ENCODE peak calls at places on chromosome 15, in seven cellular contexts. X, H, Y, C, A, S and M are unnamed samples.

GRCh38 chr15:33211409-33211808 is 16.9 kb upstream of the FMN1 start:
- DNase-seq in H (no peak), Y (no peak), S (no peak), A (no peak), X (no peak), C (no peak), M (no peak)

GRCh38 chr15:40087991-40088928 is 20.4 kb downstream of the BMF start:
- DNase-seq in S (no peak), A (peak), Y (no peak), X (peak), H (no peak), C (no peak), M (no peak)

GRCh38 chr15:65939901-65940617 is 70.8 kb downstream of the RAB11A start:
- DNase-seq in C (no peak), Y (no peak), A (no peak), H (no peak), X (no peak), S (peak), M (no peak)

GRCh38 chr15:47366884-47367283 is 350.4 kb upstream of the SEMA6D start:
- DNase-seq in Y (no peak), X (no peak), C (no peak), H (no peak), S (no peak), A (no peak), M (no peak)

GRCh38 chr15:69225355-69226027 is 65.1 kb downstream of the GLCE start:
- DNase-seq in H (no peak), C (no peak), A (no peak), S (peak), Y (no peak), X (no peak), M (no peak)

GRCh38 chr15:41820791-41821423 is 7.0 kb upstream of the JMJD7 start:
- DNase-seq in H (no peak), Y (no peak), C (peak), X (no peak), S (no peak), A (no peak), M (no peak)

GRCh38 chr15:73293773-73294172 is 75.0 kb downstream of the HCN4 start:
- DNase-seq in H (no peak), X (peak), C (no peak), S (no peak), A (no peak), Y (no peak), M (no peak)

GRCh38 chr15:57321973-57322601 is 54.2 kb upstream of the CGNL1 start:
- DNase-seq in H (no peak), S (no peak), C (no peak), Y (no peak), A (no peak), X (no peak), M (no peak)

GRCh38 chr15:93829115-93829849 is 402.1 kb upstream of the MCTP2 start:
- DNase-seq in S (peak), A (no peak), Y (no peak), H (no peak), C (no peak), X (peak), M (no peak)

GRCh38 chr15:77921664-77922063 is 155.8 kb downstream of the TBC1D2B start:
- DNase-seq in C (no peak), H (no peak), S (no peak), A (no peak), Y (no peak), X (no peak), M (no peak)

GRCh38 chr15:79403501-79403900 is 28.6 kb upstream of the MINAR1 start:
- DNase-seq in Y (no peak), A (no peak), C (no peak), S (no peak), X (no peak), H (no peak), M (no peak)

GRCh38 chr15:92883643-92884458 is 16.3 kb upstream of the CHD2 start:
- DNase-seq in S (no peak), H (no peak), X (no peak), A (no peak), C (peak), Y (no peak), M (no peak)

GRCh38 chr15:82855286-82856092 is 46.1 kb downstream of the WHAMM start:
- DNase-seq in X (no peak), C (no peak), Y (no peak), H (no peak), S (no peak), A (no peak), M (no peak)

GRCh38 chr15:76162784-76163428 is 103.1 kb downstream of the TMEM266 start:
- DNase-seq in H (no peak), A (peak), S (no peak), Y (no peak), C (no peak), X (no peak), M (no peak)

GRCh38 chr15:101372149-101372577 is 77.1 kb upstream of the SNRPA1 start:
- DNase-seq in X (no peak), S (peak), Y (no peak), H (no peak), A (peak), C (no peak), M (no peak)

GRCh38 chr15:35519536-35520149 is 26.3 kb downstream of the DPH6 start:
- DNase-seq in A (no peak), X (peak), S (no peak), H (no peak), C (no peak), Y (no peak), M (no peak)

GRCh38 chr15:93870583-93870982 is 360.8 kb upstream of the MCTP2 start:
- DNase-seq in X (no peak), H (no peak), C (no peak), A (no peak), S (no peak), Y (no peak), M (no peak)

GRCh38 chr15:96457852-96458251 is 127.4 kb downstream of the NR2F2 start:
- DNase-seq in S (no peak), C (no peak), X (no peak), A (no peak), Y (no peak), H (no peak), M (no peak)

GRCh38 chr15:24865300-24865699 is 89.5 kb upstream of the SNRPN start:
- DNase-seq in C (no peak), A (no peak), S (no peak), H (no peak), Y (no peak), X (no peak), M (no peak)

GRCh38 chr15:29072444-29072843 is 186.7 kb downstream of the APBA2 start:
- DNase-seq in Y (no peak), H (no peak), A (no peak), S (no peak), X (no peak), C (no peak), M (no peak)

GRCh38 chr15:55183679-55184078 is 13.1 kb downstream of the RSL24D1 start:
- DNase-seq in Y (no peak), X (no peak), C (no peak), A (no peak), H (no peak), S (no peak), M (no peak)

GRCh38 chr15:40878785-40879184 is 4.8 kb upstream of the RHOV start:
- DNase-seq in X (no peak), C (no peak), A (no peak), S (no peak), H (no peak), Y (no peak), M (no peak)

GRCh38 chr15:60137711-60138396 is 133.7 kb downstream of the FOXB1 start:
- DNase-seq in Y (no peak), X (no peak), H (no peak), S (no peak), C (no peak), A (no peak), M (no peak)

GRCh38 chr15:32825219-32825618 is 107.4 kb downstream of the GREM1 start:
- DNase-seq in A (no peak), S (no peak), X (no peak), C (no peak), Y (no peak), H (no peak), M (no peak)

GRCh38 chr15:22980189-22981136 is at the start of gene CYFIP1:
- DNase-seq in X (peak), S (no peak), H (no peak), Y (peak), A (peak), C (no peak), M (peak)

GRCh38 chr15:40493089-40493840 is 22.5 kb downstream of the CHST14 start:
- DNase-seq in H (no peak), C (peak), A (no peak), Y (no peak), X (no peak), S (no peak), M (no peak)

GRCh38 chr15:87167706-87168105 is 1088.0 kb downstream of the AGBL1 start:
- DNase-seq in A (no peak), Y (no peak), S (no peak), X (no peak), H (no peak), C (no peak), M (no peak)

GRCh38 chr15:100633763-100634075 is 31.3 kb downstream of the ASB7 start:
- DNase-seq in Y (no peak), X (no peak), A (no peak), H (no peak), C (no peak), S (no peak), M (no peak)

GRCh38 chr15:73375755-73376305 is 7.1 kb upstream of the HCN4 start:
- DNase-seq in S (no peak), Y (no peak), X (no peak), H (no peak), A (no peak), C (no peak), M (no peak)

GRCh38 chr15:29688981-29689723 is 133.1 kb downstream of the TJP1 start:
- DNase-seq in X (no peak), Y (no peak), S (no peak), A (no peak), C (no peak), H (no peak), M (no peak)

GRCh38 chr15:68440136-68440535 is 8.2 kb upstream of the ITGA11 start:
- DNase-seq in C (no peak), A (no peak), Y (no peak), S (no peak), X (no peak), H (no peak), M (no peak)

DNA sequence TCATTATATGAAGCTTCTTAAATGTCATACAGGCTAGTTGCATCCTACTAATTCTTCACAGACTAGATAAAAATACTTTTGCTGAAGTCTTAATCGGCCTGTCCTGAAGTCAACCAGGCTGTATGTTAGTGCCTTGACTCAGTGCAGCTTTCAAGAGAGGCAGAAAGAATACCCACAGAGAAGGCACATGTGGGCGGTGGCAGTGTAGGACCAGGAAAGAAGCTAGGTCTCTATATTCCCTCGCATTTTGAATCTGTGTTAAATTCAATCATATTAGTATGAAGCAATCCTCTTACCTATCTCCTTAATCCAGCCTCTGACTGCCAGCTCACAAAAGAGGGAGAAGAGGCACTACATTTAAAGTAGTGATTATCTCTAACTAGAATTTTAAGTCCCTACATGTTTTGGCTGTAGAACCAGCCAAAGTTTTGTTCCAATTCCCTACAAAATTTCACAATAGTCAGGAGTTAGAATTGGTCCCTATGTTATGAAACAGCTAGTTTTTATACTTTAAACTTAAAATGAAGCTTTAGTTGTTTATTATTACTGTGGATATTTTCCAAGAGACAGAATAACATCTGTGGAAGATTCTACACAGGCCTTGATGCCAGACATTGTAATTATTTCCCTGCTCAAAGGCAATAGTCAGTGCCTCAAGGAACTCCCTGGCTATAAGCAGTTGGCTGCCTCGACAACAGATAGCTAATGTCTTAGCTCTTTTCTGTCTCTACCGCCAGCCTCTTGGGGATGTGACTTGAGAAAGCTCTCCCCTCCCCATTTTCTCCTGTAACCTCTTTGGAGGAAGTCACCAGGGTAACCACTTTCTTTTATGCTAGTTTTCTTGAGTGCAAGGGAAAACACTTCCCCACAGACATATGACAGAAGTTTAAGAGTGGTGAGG is 31.9 kb downstream of the CRTC3 start:
- DNase-seq in X (no peak), A (no peak), H (no peak), S (peak), C (peak), Y (no peak), M (no peak)
- TF ChIP-seq CTCF in X (no peak), A (no peak), H (no peak), S (no peak), C (no peak), Y (no peak), M (no peak)

DNA sequence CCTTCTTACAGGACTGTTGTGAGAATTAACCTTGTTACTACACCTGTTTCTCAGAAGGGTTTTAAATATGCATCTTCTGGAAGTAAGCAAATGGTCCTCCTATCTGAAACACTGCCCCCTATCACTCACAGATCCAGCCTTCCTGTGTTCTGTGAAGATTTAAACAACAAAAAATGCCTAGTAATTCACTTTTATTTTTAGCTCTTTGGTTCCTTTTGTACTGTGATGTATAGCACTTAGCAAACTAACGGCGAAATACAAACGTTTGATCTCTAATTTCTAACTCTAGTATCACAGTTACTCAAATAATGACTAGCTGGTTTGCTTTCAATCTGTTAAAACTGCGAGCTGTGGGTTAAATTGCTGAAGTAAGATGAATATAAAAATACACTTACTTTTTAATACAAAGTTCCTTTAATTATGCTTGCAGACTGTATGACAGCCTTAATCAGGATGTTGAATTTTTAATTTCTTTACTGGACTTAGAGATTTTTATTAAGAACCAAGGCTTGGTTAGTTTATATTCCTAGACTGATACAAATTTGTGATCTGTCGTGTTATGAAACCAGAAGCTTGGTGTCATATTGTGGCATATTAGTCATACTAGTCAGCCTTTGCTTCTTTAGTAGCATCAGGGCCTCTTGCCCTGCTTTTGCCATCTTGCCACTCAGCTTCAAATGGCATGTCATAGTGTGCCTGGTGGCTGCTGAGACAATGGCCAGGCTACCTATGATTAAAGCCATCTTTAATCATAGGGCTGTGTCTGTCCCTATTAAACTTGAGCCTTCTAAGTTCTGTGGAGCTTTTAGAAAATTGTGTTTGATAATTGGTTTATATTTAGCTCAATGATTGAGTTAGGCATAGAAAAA is 9.2 kb downstream of the EIF3J start:
- DNase-seq in Y (no peak), X (no peak), S (no peak), C (no peak), A (no peak), H (no peak), M (no peak)
- TF ChIP-seq CTCF in Y (peak), X (peak), S (peak), C (no peak), A (peak), H (peak), M (peak)

DNA sequence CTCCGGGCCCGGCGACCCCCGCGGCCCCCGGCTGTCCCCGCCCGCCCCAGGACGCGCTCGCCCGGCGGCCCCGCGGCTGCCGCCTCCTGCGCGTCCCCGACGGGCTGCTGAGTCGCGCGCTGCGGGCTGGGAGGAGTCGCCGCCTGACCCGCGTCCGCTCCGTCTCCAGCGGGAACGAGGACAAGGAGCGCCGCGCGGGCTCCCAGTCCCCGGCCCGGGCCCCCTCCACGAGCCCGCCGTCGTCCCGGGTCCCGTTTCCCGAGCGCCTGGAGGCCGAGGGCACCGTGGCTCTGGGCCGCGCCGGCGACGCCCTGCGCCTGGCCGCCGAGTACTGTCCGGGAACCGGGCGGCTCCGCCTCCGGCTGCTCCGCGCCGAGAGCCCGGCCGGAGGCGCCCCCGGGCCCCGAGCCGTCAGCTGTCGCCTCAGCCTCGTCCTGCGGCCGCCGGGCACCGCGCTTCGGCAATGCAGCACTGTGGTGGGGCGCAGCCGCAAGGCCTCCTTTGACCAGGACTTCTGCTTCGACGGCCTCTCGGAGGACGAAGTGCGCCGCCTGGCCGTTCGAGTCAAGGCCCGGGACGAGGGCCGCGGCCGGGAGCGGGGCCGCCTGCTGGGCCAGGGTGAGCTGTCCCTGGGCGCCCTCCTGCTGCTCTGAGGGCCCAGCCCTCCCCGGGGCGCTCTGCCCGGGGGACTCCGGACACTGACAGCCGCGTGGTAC is 1.5 kb downstream of the C2CD4A start:
- DNase-seq in A (peak), H (no peak), X (peak), C (peak), S (no peak), Y (peak), M (peak)
- TF ChIP-seq CTCF in A (peak), H (no peak), X (peak), C (no peak), S (no peak), Y (peak), M (peak)

DNA sequence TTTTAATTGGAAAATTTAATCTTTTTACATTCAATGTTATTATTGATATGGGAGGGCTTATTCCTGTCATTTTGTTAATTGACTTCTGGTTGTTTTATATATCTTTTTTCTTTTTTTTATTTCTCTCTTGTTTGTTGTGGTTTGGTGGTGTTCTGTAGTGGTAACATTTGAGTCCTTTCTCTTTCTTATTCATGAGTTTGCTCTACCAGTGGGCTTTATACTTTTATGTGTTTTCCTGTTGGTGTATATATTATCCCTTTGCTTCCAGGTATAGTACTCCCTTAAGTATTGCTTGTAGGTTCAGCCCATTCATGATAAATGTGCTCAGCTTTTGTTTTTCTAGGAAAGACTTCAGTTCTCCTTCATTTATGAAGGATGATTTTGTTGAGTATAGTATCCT is 57.6 kb downstream of the GALK2 start:
- DNase-seq in C (no peak), A (no peak), Y (no peak), S (no peak), X (no peak), H (no peak), M (no peak)
- TF ChIP-seq CTCF in C (no peak), A (no peak), Y (no peak), S (no peak), X (no peak), H (no peak), M (no peak)

GRCh38 chr15:81199031-81199779 is 2.5 kb downstream of the IL16 start:
- DNase-seq in X (no peak), Y (no peak), A (no peak), C (no peak), H (no peak), S (no peak), M (no peak)
- TF ChIP-seq CTCF in X (no peak), Y (no peak), A (no peak), C (no peak), H (no peak), S (peak), M (no peak)

GRCh38 chr15:52349062-52349700 is 53.6 kb upstream of the MYO5C start:
- DNase-seq in S (no peak), X (no peak), H (no peak), C (no peak), Y (no peak), A (no peak), M (no peak)
- TF ChIP-seq CTCF in S (no peak), X (no peak), H (no peak), C (no peak), Y (no peak), A (no peak), M (no peak)

DNA sequence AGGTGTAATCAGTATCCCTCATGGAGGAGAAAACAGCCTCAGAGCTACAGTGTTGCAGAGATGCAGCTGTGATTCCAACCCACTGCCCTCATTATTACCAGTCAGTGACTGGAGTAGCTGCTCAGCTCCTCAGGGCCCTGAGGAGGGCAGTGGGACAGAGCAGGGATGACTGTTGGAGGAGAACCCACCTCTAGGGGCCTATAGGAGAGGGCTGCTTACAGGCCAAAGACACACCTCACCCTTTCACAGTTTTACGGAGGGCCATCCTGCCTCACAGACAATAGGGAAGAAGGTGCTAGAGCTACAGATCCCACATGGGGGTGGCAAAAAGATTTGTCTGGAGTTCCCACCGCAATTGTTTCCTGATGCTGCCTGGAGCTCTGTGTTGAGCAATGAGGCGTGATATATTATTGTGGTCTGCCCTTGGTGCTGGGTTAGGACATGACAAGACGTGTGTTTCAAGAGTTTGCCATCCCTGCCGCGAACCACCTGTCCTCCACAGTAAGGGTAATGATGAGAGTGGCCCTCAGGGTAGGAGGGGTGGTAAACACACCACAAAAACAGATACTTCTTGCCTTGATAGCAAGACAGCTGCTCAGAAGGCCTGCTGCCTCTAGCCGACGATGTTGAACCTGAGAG is 140.5 kb upstream of the TPM1 start:
- DNase-seq in H (no peak), S (no peak), A (no peak), X (no peak), Y (no peak), C (no peak), M (no peak)
- TF ChIP-seq CTCF in H (no peak), S (no peak), A (no peak), X (no peak), Y (no peak), C (no peak), M (no peak)

GRCh38 chr15:42920281-42921048 is at the start of gene TTBK2:
- DNase-seq in Y (peak), C (peak), H (peak), X (peak), A (peak), S (peak), M (peak)
- TF ChIP-seq CTCF in Y (peak), C (no peak), H (peak), X (no peak), A (no peak), S (no peak), M (no peak)